ENCODE peak calls at places on chromosomes 7 and 10, in ten cellular contexts. T, E, N, G, M, K, O, W, F and S are unnamed samples.

GRCh38 chr7:139046143-139046542 is 10.3 kb upstream of the ZC3HAV1L start:
- DNase-seq in W (no peak), T (no peak), O (no peak), G (no peak), M (no peak), E (no peak), F (no peak), N (no peak), K (no peak), S (no peak)

GRCh38 chr10:127690176-127690575 is 46.8 kb upstream of the FOXI2 start:
- DNase-seq in T (no peak), N (no peak), G (no peak), E (no peak), F (no peak), O (no peak), K (no peak), W (no peak), M (no peak), S (no peak)

GRCh38 chr10:3255086-3255485 is 82.5 kb upstream of the PITRM1 start:
- DNase-seq in F (no peak), K (no peak), T (no peak), W (no peak), G (no peak), O (peak; percentile 13), M (no peak), E (no peak), N (no peak), S (no peak)

GRCh38 chr10:120575411-120575810 is 118.4 kb downstream of the PLPP4 start:
- DNase-seq in K (no peak), G (no peak), O (no peak), M (no peak), F (no peak), E (no peak), W (no peak), N (no peak), T (no peak), S (no peak)

GRCh38 chr10:125866421-125867029 is 14.6 kb downstream of the DHX32 start:
- DNase-seq in E (no peak), G (no peak), M (no peak), N (no peak), O (no peak), K (no peak), F (no peak), W (no peak), T (no peak), S (no peak)

GRCh38 chr10:24642921-24643678 is 80.6 kb downstream of the ARHGAP21 start:
- DNase-seq in W (peak; percentile 71), K (no peak), G (peak; percentile 81), M (no peak), T (peak; percentile 37), F (peak; percentile 37), N (peak; percentile 90), O (peak; percentile 82), E (no peak), S (no peak)

GRCh38 chr7:92504563-92504962 is 23.8 kb downstream of the PEX1 start:
- DNase-seq in M (no peak), T (no peak), N (no peak), E (no peak), G (no peak), W (no peak), O (no peak), F (peak; percentile 4), K (no peak), S (no peak)

GRCh38 chr10:110774069-110775021 is 97.4 kb upstream of the PDCD4 start:
- DNase-seq in G (peak; percentile 98), E (peak; percentile 63), O (peak; percentile 91), K (no peak), N (peak; percentile 92), M (no peak), T (no peak), F (no peak), W (peak; percentile 92), S (peak; percentile 86)

GRCh38 chr7:11831727-11832495 is at the start of gene THSD7A:
- DNase-seq in F (no peak), W (no peak), G (peak; percentile 3), O (peak; percentile 45), T (peak; percentile 23), N (peak; percentile 69), K (no peak), M (no peak), E (peak; percentile 7), S (peak; percentile 26)

GRCh38 chr7:130822642-130823041 is 88.6 kb upstream of the KLF14 start:
- DNase-seq in E (no peak), N (peak; percentile 44), W (no peak), K (no peak), M (no peak), F (no peak), G (no peak), T (no peak), O (no peak), S (no peak)

GRCh38 chr10:83577421-83577820 is 561.9 kb upstream of the GHITM start:
- DNase-seq in K (no peak), M (no peak), T (no peak), F (no peak), W (no peak), N (no peak), O (no peak), G (no peak), E (no peak), S (no peak)

GRCh38 chr10:68955786-68956532 is at the start of gene DDX21:
- DNase-seq in W (peak; percentile 88), N (peak; percentile 97), G (peak; percentile 99), O (peak; percentile 97), K (peak; percentile 88), M (peak; percentile 88), E (peak; percentile 93), T (peak; percentile 94), F (peak; percentile 67), S (peak; percentile 84)

GRCh38 chr7:145082366-145083240 is 246.8 kb upstream of the TPK1 start:
- DNase-seq in W (no peak), O (no peak), N (no peak), T (no peak), M (no peak), F (no peak), K (no peak), E (no peak), G (no peak), S (no peak)

GRCh38 chr7:150978136-150978789 is at the start of gene KCNH2:
- DNase-seq in G (peak; percentile 17), N (no peak), E (no peak), O (no peak), T (no peak), F (no peak), K (no peak), M (peak; percentile 39), W (no peak), S (no peak)

GRCh38 chr7:22601812-22602568 is 102.0 kb upstream of the STEAP1B start:
- DNase-seq in T (no peak), E (no peak), G (no peak), K (no peak), M (no peak), F (no peak), N (peak; percentile 66), W (no peak), O (peak; percentile 37), S (no peak)

GRCh38 chr7:81210092-81211064 is 291.5 kb upstream of the SEMA3C start:
- DNase-seq in O (peak; percentile 29), G (no peak), E (no peak), F (no peak), M (no peak), K (no peak), T (no peak), N (peak; percentile 83), W (no peak), S (no peak)

GRCh38 chr7:80312139-80312661 is 177.6 kb downstream of the GNAI1 start:
- DNase-seq in G (peak; percentile 62), K (no peak), F (peak; percentile 87), E (peak; percentile 6), T (peak; percentile 23), O (peak; percentile 4), M (no peak), N (peak; percentile 56), W (no peak), S (no peak)

GRCh38 chr10:62890395-62890794 is 74.2 kb upstream of the EGR2 start:
- DNase-seq in W (no peak), F (no peak), O (no peak), N (no peak), M (no peak), E (no peak), G (no peak), T (no peak), K (no peak), S (no peak)

GRCh38 chr7:129684777-129685176 is 73.3 kb downstream of the NRF1 start:
- DNase-seq in K (no peak), W (no peak), E (no peak), N (no peak), O (no peak), F (no peak), M (no peak), T (no peak), G (no peak), S (no peak)

GRCh38 chr10:62297857-62298256 is 29.2 kb upstream of the RTKN2 start:
- DNase-seq in F (no peak), G (no peak), M (no peak), K (no peak), O (no peak), T (no peak), W (no peak), N (no peak), E (no peak), S (no peak)

GRCh38 chr7:50696810-50697582 is 85.7 kb downstream of the GRB10 start:
- DNase-seq in E (peak; percentile 17), N (peak; percentile 37), K (no peak), F (no peak), G (no peak), M (no peak), W (peak; percentile 8), T (no peak), O (no peak), S (no peak)